ENCODE peak calls at places on chromosomes 7 and 10, in five cellular contexts. X, U, H, M and A are unnamed samples.

GRCh38 chr10:71346731-71347130 is 27.7 kb downstream of the SLC29A3 start:
- DNase-seq in X (no peak), M (no peak), U (no peak), H (no peak), A (no peak)

GRCh38 chr7:47581442-47581820 is 480 bp downstream of the TNS3 start:
- DNase-seq in X (no peak), H (peak), M (no peak), U (no peak), A (no peak)

GRCh38 chr7:27346531-27347260 is 104.1 kb downstream of the EVX1 start:
- DNase-seq in M (no peak), H (no peak), X (no peak), U (peak), A (peak)

GRCh38 chr10:2866569-2866968 is 200.8 kb upstream of the PFKP start:
- DNase-seq in H (no peak), X (no peak), M (no peak), U (no peak), A (no peak)

GRCh38 chr7:50725774-50726173 is 56.9 kb downstream of the GRB10 start:
- DNase-seq in M (no peak), X (no peak), H (no peak), U (no peak), A (no peak)

GRCh38 chr10:86178401-86179142 is 188.0 kb downstream of the GRID1 start:
- DNase-seq in U (no peak), H (peak), X (no peak), M (no peak), A (no peak)

GRCh38 chr10:24518981-24519597 is 204.6 kb downstream of the ARHGAP21 start:
- DNase-seq in U (peak), X (no peak), M (no peak), H (peak), A (peak)

GRCh38 chr10:17683541-17683940 is 39.6 kb downstream of the STAM start:
- DNase-seq in M (no peak), X (no peak), H (no peak), U (no peak), A (no peak)

GRCh38 chr7:23712368-23713284 is 2.6 kb downstream of the STK31 start:
- DNase-seq in X (no peak), M (no peak), U (no peak), H (no peak), A (no peak)

GRCh38 chr10:85734791-85735190 is 631.8 kb downstream of the GRID1 start:
- DNase-seq in X (no peak), U (no peak), H (no peak), M (no peak), A (no peak)

GRCh38 chr7:127844707-127845331 is 186.4 kb downstream of the LRRC4 start:
- DNase-seq in M (no peak), X (no peak), H (no peak), U (peak), A (peak)

GRCh38 chr7:157152391-157152937 is 13.7 kb downstream of the UBE3C start:
- DNase-seq in U (no peak), M (no peak), H (no peak), X (no peak), A (no peak)

GRCh38 chr7:155490697-155491628 is 33.0 kb downstream of the EN2 start:
- DNase-seq in H (peak), U (peak), X (no peak), M (no peak), A (peak)

GRCh38 chr10:14240253-14241189 is 90.2 kb downstream of the FRMD4A start:
- DNase-seq in M (no peak), X (no peak), U (no peak), H (peak), A (no peak)

GRCh38 chr10:119412831-119413737 is 129.4 kb downstream of the RGS10 start:
- DNase-seq in H (no peak), U (no peak), M (no peak), X (no peak), A (no peak)

GRCh38 chr10:12193193-12193592 is 2.5 kb downstream of the NUDT5 start:
- DNase-seq in M (no peak), X (no peak), U (no peak), H (no peak), A (no peak)

GRCh38 chr10:4080225-4080624 is 295.2 kb upstream of the KLF6 start:
- DNase-seq in H (no peak), M (no peak), U (no peak), X (no peak), A (no peak)

GRCh38 chr10:88791924-88792323 is 10.6 kb upstream of the LIPM start:
- DNase-seq in U (no peak), M (no peak), H (peak), X (no peak), A (no peak)

GRCh38 chr7:104971290-104972071 is 42.5 kb upstream of the KMT2E start:
- DNase-seq in U (peak), M (no peak), H (no peak), X (no peak), A (no peak)

GRCh38 chr10:117936136-117936535 is 110.6 kb downstream of the RAB11FIP2 start:
- DNase-seq in H (no peak), M (no peak), X (no peak), U (no peak), A (peak)

GRCh38 chr10:61606971-61607907 is 55.5 kb upstream of the CABCOCO1 start:
- DNase-seq in U (no peak), H (no peak), M (no peak), X (no peak), A (no peak)

GRCh38 chr7:867001-867405 is 9.4 kb upstream of the GET4 start:
- DNase-seq in X (no peak), U (peak), M (no peak), H (no peak), A (peak)

GRCh38 chr10:124630551-124630950 is 113.6 kb downstream of the FAM53B start:
- DNase-seq in H (no peak), U (no peak), M (no peak), X (no peak), A (no peak)